ENCODE peak calls at places on chromosomes 2 and 18, in eight cellular contexts. P, L, M, A, Y, Q, K and C are unnamed samples.

GRCh38 chr2:1790473-1790872 is 46.2 kb upstream of the PXDN start:
- DNase-seq in M (no peak), Q (no peak), P (no peak), A (no peak), L (no peak), K (no peak), Y (no peak), C (no peak)

GRCh38 chr2:84906108-84906899 is 848 bp downstream of the TMSB10 start:
- DNase-seq in A (no peak), P (peak), Y (peak), Q (no peak), K (peak), L (no peak), M (peak), C (no peak)

GRCh38 chr2:96860065-96861029 is 2.5 kb upstream of the ANKRD39 start:
- DNase-seq in K (peak), L (no peak), A (no peak), M (peak), Y (no peak), Q (no peak), P (no peak), C (no peak)

GRCh38 chr2:215080545-215080944 is 57.9 kb downstream of the ABCA12 start:
- DNase-seq in K (no peak), P (no peak), Y (no peak), A (no peak), Q (no peak), L (no peak), M (no peak), C (no peak)

GRCh38 chr18:9736942-9737813 is 29.1 kb downstream of the RAB31 start:
- DNase-seq in Q (no peak), P (no peak), M (no peak), Y (no peak), L (peak), K (no peak), A (no peak), C (no peak)

GRCh38 chr2:218659258-218659987 is at the start of the genes BCS1L and ZNF142:
- DNase-seq in M (peak), K (peak), Q (peak), A (peak), L (peak), Y (peak), P (peak), C (peak)

GRCh38 chr2:219737270-219737691 is 109.9 kb downstream of the SLC4A3 start:
- DNase-seq in K (no peak), A (no peak), L (peak), Q (peak), M (peak), P (peak), Y (no peak), C (peak)

GRCh38 chr2:60577884-60578283 is 24.4 kb upstream of the BCL11A start:
- DNase-seq in A (no peak), L (no peak), P (no peak), M (no peak), Q (no peak), K (no peak), Y (no peak), C (no peak)

GRCh38 chr2:237569041-237569440 is 2.7 kb downstream of the PRLH start:
- DNase-seq in K (no peak), L (no peak), M (no peak), Y (no peak), A (no peak), P (no peak), Q (no peak), C (no peak)

GRCh38 chr2:38264649-38265322 is 112.3 kb downstream of the ATL2 start:
- DNase-seq in Y (no peak), L (peak), K (no peak), Q (no peak), M (no peak), P (no peak), A (no peak), C (no peak)

GRCh38 chr2:96730212-96730611 is 9.7 kb downstream of the LMAN2L start:
- DNase-seq in K (no peak), P (no peak), Y (no peak), A (no peak), Q (no peak), L (peak), M (no peak), C (peak)

GRCh38 chr2:191265311-191266170 is 20.3 kb downstream of the MYO1B start:
- DNase-seq in P (no peak), M (peak), A (no peak), Q (no peak), Y (no peak), K (no peak), L (peak), C (peak)

GRCh38 chr2:80363951-80364350 is 59.4 kb upstream of the LRRTM1 start:
- DNase-seq in Q (no peak), A (no peak), L (no peak), K (no peak), P (no peak), M (no peak), Y (no peak), C (no peak)

GRCh38 chr2:168552450-168552856 is 96.4 kb downstream of the CERS6 start:
- DNase-seq in M (no peak), Q (no peak), A (peak), Y (no peak), P (peak), K (no peak), L (no peak), C (no peak)

GRCh38 chr18:57107141-57107832 is 39.6 kb upstream of the BOD1L2 start:
- DNase-seq in A (no peak), L (peak), K (no peak), Q (no peak), M (no peak), P (peak), Y (no peak), C (peak)

GRCh38 chr2:98634406-98635092 is 26.2 kb downstream of the UNC50 start:
- DNase-seq in M (no peak), K (no peak), P (peak), Q (no peak), L (no peak), Y (no peak), A (no peak), C (no peak)

GRCh38 chr2:41337956-41338355 is 709.9 kb upstream of the PKDCC start:
- DNase-seq in A (no peak), Q (no peak), Y (no peak), M (no peak), L (no peak), P (no peak), K (no peak), C (no peak)

GRCh38 chr18:49529596-49529995 is 32.3 kb upstream of the LIPG start:
- DNase-seq in Q (no peak), K (no peak), Y (no peak), P (no peak), A (no peak), M (no peak), L (no peak), C (no peak)

GRCh38 chr2:223523541-223523940 is 78.6 kb downstream of the SCG2 start:
- DNase-seq in P (no peak), Y (no peak), Q (no peak), A (no peak), L (peak), M (no peak), K (no peak), C (peak)

GRCh38 chr2:3598197-3598910 is 3.4 kb downstream of the COLEC11 start:
- DNase-seq in A (no peak), K (no peak), Y (no peak), Q (no peak), L (no peak), P (no peak), M (no peak), C (no peak)

GRCh38 chr18:34965108-34965507 is 76.1 kb upstream of the MAPRE2 start:
- DNase-seq in P (no peak), L (no peak), Y (no peak), Q (no peak), K (no peak), M (no peak), A (no peak), C (no peak)

GRCh38 chr18:79570266-79571201 is 109.1 kb upstream of the CTDP1 start:
- DNase-seq in Q (peak), Y (peak), A (no peak), P (no peak), K (peak), M (peak), L (peak), C (no peak)

DNA sequence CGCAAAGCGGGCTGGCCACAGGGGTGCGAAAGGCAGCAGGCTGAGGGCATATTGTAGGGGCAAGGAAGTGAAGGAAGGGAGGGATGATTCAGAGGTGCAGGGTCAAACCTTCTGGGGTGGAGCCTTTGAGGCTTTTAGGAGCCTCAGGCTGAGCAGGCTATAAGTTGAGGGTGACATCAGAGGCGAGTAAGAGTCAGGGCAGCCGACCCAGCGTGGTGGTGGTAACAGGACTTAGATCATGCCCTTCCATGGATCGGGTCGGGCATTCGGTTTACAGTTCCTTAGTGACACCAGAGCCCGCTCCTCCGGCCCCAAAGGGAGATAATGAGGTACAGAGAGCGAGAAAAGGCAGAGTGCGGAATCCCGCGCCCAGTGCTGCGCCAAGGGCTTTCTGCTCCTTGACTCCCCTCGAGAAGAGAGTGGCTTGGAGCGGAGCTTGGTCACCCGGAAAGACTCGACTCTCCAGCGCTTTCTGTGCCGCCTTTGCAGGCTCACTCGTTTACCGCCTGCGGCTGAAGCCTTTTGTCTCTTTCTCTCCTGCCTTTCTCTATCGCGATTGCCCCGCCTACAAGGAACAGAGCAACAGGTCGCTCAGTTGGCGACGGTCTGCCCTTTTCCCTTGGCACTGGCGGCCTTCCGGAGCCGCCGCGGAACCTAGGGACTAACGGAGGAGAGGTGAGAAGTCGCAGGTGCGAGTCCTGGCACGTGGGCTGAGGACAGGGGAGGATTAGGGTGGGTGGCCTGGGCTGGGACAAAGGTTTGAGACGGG is 719 bp downstream of the LBX2 start:
- DNase-seq in K (no peak), Y (no peak), A (no peak), P (peak), M (no peak), L (no peak), Q (no peak), C (no peak)
- H3K4me3 ChIP-seq in K (no peak), Y (no peak), A (peak), P (peak), M (peak), L (peak), Q (peak), C (peak)

GRCh38 chr2:128027801-128028667 is at the start of gene SAP130:
- DNase-seq in M (peak), Q (peak), A (peak), K (peak), L (peak), P (peak), Y (peak), C (peak)
- TF ChIP-seq CTCF in M (peak), Q (no peak), A (no peak), K (no peak), L (no peak), P (no peak), Y (no peak), C (no peak)

GRCh38 chr18:60385693-60386092 is 13.1 kb upstream of the MC4R start:
- DNase-seq in P (no peak), M (no peak), K (no peak), Y (no peak), Q (no peak), L (no peak), A (no peak), C (no peak)
- H3K4me3 ChIP-seq in P (no peak), M (no peak), K (no peak), Y (no peak), Q (no peak), L (no peak), A (no peak), C (no peak)

GRCh38 chr18:26813043-26813442 is 52.5 kb downstream of the AQP4 start:
- DNase-seq in M (no peak), P (peak), Y (no peak), Q (no peak), A (peak), K (no peak), L (peak), C (peak)
- TF ChIP-seq CTCF in M (peak), P (peak), Y (peak), Q (peak), A (peak), K (no peak), L (no peak), C (peak)

DNA sequence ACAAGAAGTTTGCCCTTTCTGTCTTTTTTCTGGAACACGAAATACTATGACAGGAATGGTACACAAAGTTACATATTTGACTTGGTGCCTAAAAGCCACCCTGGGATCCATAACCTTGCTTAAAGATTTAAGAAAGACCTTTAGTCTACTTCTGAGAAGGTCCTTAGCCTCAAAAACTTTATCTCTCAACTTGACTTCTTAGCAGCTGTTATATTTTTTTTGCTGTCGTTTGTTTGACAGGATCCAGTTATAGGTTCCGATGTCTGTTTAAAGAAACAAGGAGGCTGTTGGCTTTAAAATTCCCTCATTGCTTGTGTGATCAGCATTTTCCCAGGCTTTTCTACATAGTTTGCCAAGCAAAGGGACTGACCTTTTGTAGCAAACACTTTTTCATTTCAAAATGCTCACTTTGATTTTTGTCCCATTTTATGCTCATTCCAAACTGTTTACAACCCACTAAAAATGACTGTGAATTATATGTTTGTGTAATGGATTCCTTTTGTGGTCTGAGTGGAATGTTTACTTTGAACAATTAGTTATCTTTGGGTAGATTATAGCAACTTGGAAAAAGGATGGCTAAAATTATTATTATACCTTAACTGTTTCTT is 394.9 kb downstream of the ARHGAP15 start:
- DNase-seq in L (peak), M (no peak), A (no peak), Y (no peak), Q (no peak), P (no peak), K (no peak), C (peak)
- H3K4me3 ChIP-seq in L (no peak), M (no peak), A (no peak), Y (no peak), Q (no peak), P (no peak), K (no peak), C (no peak)

GRCh38 chr2:119233326-119234020 is 9.8 kb downstream of the STEAP3 start:
- DNase-seq in K (no peak), Y (no peak), P (no peak), M (no peak), L (peak), Q (no peak), A (no peak), C (peak)

GRCh38 chr2:119231975-119232665 is 8.5 kb downstream of the STEAP3 start:
- DNase-seq in P (no peak), K (no peak), Y (no peak), L (peak), M (no peak), A (no peak), Q (no peak), C (peak)

GRCh38 chr2:119232666-119232993 is 9.0 kb downstream of the STEAP3 start:
- DNase-seq in K (no peak), Y (no peak), P (no peak), A (no peak), L (no peak), M (no peak), Q (no peak), C (no peak)

GRCh38 chr2:119236796-119237195 is 13.2 kb downstream of the STEAP3 start:
- DNase-seq in Q (no peak), L (no peak), M (no peak), P (no peak), A (no peak), Y (no peak), K (no peak), C (no peak)

GRCh38 chr2:119234021-119235019 is 10.7 kb downstream of the STEAP3 start:
- DNase-seq in Y (no peak), M (no peak), Q (no peak), P (peak), A (no peak), K (no peak), L (no peak), C (peak)
- TF ChIP-seq CTCF in Y (no peak), M (peak), Q (no peak), P (peak), A (peak), K (no peak), L (no peak), C (peak)

DNA sequence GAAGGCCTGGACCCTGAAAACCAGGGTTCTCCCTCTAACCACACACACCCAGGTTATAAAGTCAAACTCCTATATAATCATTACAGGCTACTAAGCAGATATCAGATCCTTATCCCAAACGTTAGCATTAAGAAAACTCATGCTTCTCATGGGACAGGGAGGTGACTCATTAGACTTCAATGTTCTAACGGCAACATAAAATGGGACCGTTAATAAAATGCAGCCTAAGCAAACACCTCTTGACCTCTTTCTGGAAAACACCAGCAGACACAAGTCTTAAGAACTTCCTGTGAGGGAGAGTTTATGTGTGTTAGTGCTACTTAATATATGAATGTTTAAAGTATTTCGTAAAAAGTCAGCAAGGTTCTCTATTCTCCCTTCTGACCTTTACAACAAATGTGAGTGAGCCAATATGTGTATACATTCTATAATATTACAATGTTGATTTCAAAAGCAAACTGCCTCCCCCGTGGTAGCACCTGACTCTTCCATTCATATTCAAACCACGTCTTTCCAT is 31.7 kb downstream of the LPIN2 start:
- DNase-seq in M (no peak), P (no peak), A (no peak), Q (no peak), L (peak), K (no peak), Y (no peak), C (peak)
- H3K4me3 ChIP-seq in M (no peak), P (no peak), A (peak), Q (no peak), L (peak), K (no peak), Y (no peak), C (no peak)